ENCODE peak calls at places on chromosomes 2 and 18, in nine cellular contexts. X is brain microvascular endothelial cell; J is CD4-positive, alpha-beta T cell; W is NCI-H1105 treated with DMSO at 0.1 percent for 48 hours; N is AG10803; A is posterior vena cava; G is astrocyte of the spinal cord; O is left ventricle myocardium inferior; K is HuH-7. H is an unnamed sample.

GRCh38 chr2:61951876-61952275 is 46.4 kb downstream of the COMMD1 start:
- DNase-seq in W (no peak), O (no peak), X (no peak), K (no peak), G (no peak), N (no peak), A (no peak), J (no peak), H (no peak)

GRCh38 chr2:103387888-103388287 is 626.1 kb downstream of the TMEM182 start:
- DNase-seq in O (no peak), J (no peak), X (no peak), N (no peak), W (no peak), K (no peak), A (no peak), G (no peak), H (no peak)

GRCh38 chr2:12310399-12310798 is 406.3 kb upstream of the TRIB2 start:
- DNase-seq in X (no peak), W (no peak), G (no peak), K (no peak), A (no peak), N (no peak), O (no peak), J (no peak), H (no peak)

GRCh38 chr2:139609109-139609508 is 828.9 kb upstream of the NXPH2 start:
- DNase-seq in W (no peak), K (no peak), J (no peak), G (no peak), X (no peak), A (no peak), O (no peak), N (no peak), H (no peak)

GRCh38 chr2:18047896-18048657 is 169.6 kb downstream of the KCNS3 start:
- DNase-seq in W (no peak), O (no peak), N (peak; percentile 80), A (no peak), X (no peak), G (no peak), J (no peak), K (no peak), H (peak; percentile 55)

GRCh38 chr18:38481576-38481975 is 916.0 kb upstream of the CELF4 start:
- DNase-seq in A (no peak), K (no peak), W (no peak), X (no peak), O (no peak), G (no peak), J (no peak), N (no peak), H (no peak)

GRCh38 chr2:23530121-23530908 is 145.3 kb downstream of the KLHL29 start:
- DNase-seq in J (no peak), A (no peak), O (no peak), W (peak; percentile 97), K (no peak), N (no peak), G (no peak), X (no peak), H (no peak)

GRCh38 chr2:146579154-146579930 is 1265.5 kb upstream of the ACVR2A start:
- DNase-seq in X (peak; percentile 20), J (no peak), N (peak; percentile 73), W (no peak), O (no peak), A (no peak), K (peak; percentile 18), G (peak; percentile 68), H (no peak)

GRCh38 chr2:71609029-71609428 is 155.7 kb downstream of the DYSF start:
- DNase-seq in K (no peak), N (no peak), O (no peak), W (no peak), X (no peak), J (no peak), A (peak; percentile 19), G (no peak), H (no peak)

GRCh38 chr2:46351388-46352141 is 54.4 kb downstream of the EPAS1 start:
- DNase-seq in G (no peak), W (no peak), A (peak; percentile 85), X (no peak), N (no peak), K (no peak), O (peak; percentile 58), J (peak; percentile 63), H (peak; percentile 87)

GRCh38 chr2:216634317-216635148 is 1.3 kb downstream of the IGFBP2 start:
- DNase-seq in K (no peak), W (no peak), J (no peak), A (peak; percentile 45), O (no peak), X (no peak), G (peak; percentile 33), N (no peak), H (no peak)

GRCh38 chr18:46321954-46322353 is 217.8 kb downstream of the HAUS1 start:
- DNase-seq in X (no peak), J (no peak), O (no peak), K (no peak), A (no peak), W (no peak), G (no peak), N (no peak), H (no peak)

GRCh38 chr2:62760555-62760954 is 55.0 kb downstream of the EHBP1 start:
- DNase-seq in X (peak; percentile 79), G (peak; percentile 73), K (no peak), W (no peak), O (no peak), N (peak; percentile 47), J (no peak), A (no peak), H (no peak)

GRCh38 chr2:23803965-23804542 is 122.9 kb downstream of the ATAD2B start:
- DNase-seq in G (peak; percentile 25), J (no peak), O (peak; percentile 31), W (peak; percentile 22), K (no peak), X (peak; percentile 34), N (peak; percentile 20), A (no peak), H (peak; percentile 75)

GRCh38 chr2:105746177-105747080 is 1.7 kb downstream of the NCK2 start:
- DNase-seq in J (peak; percentile 86), K (peak; percentile 52), O (peak; percentile 58), X (no peak), A (peak; percentile 86), G (no peak), N (no peak), W (peak; percentile 32), H (peak; percentile 73)

GRCh38 chr2:104412384-104412783 is 441.5 kb upstream of the POU3F3 start:
- DNase-seq in X (no peak), W (peak; percentile 30), A (no peak), N (peak; percentile 20), G (peak; percentile 31), K (peak; percentile 20), O (no peak), J (no peak), H (no peak)

GRCh38 chr2:9347411-9347853 is 75.9 kb downstream of the ITGB1BP1 start:
- DNase-seq in J (no peak), N (peak; percentile 94), K (no peak), G (no peak), A (peak; percentile 92), O (peak; percentile 60), X (no peak), W (no peak), H (peak; percentile 83)

GRCh38 chr2:48343571-48344440 is 186.1 kb upstream of the STON1 start:
- DNase-seq in A (no peak), K (no peak), O (no peak), J (no peak), N (peak; percentile 61), W (no peak), G (peak; percentile 83), X (peak; percentile 71), H (no peak)

GRCh38 chr2:240663791-240664190 is 18.9 kb downstream of the AQP12B start:
- DNase-seq in A (no peak), J (no peak), G (no peak), K (no peak), O (no peak), W (no peak), X (no peak), N (no peak), H (no peak)

GRCh38 chr2:66849128-66849527 is 414.2 kb downstream of the MEIS1 start:
- DNase-seq in K (no peak), A (no peak), J (no peak), G (no peak), O (peak; percentile 46), W (no peak), X (no peak), N (no peak), H (peak; percentile 23)

GRCh38 chr18:79526468-79527460 is 131.0 kb downstream of the NFATC1 start:
- DNase-seq in A (peak; percentile 87), K (no peak), J (no peak), G (no peak), X (no peak), N (no peak), O (no peak), W (no peak), H (peak; percentile 86)

GRCh38 chr2:222950886-222951285 is 90.0 kb downstream of the ACSL3 start:
- DNase-seq in O (no peak), W (no peak), J (no peak), K (no peak), X (peak; percentile 86), A (no peak), G (peak; percentile 67), N (peak; percentile 90), H (no peak)

H was measured in right cardiac atrium.